ENCODE peak calls at places on chromosomes 3 and 15, in nine cellular contexts. J is kidney, V is K562, Q is GM12864, L is heart right ventricle, K is GM12865, I is MM.1S, T is hepatocyte, E is kidney epithelial cell. W is an unnamed sample.

GRCh38 chr15:91183630-91184029 is 83.6 kb downstream of the SV2B start:
- DNase-seq in J (no peak), V (no peak), Q (no peak), L (no peak), K (no peak), I (no peak), T (no peak), E (no peak), W (no peak)

GRCh38 chr15:74957301-74958035 is 896 bp upstream of the RPP25 start:
- DNase-seq in J (peak; percentile 81), V (no peak), Q (no peak), L (no peak), K (no peak), I (no peak), T (no peak), E (no peak), W (no peak)

GRCh38 chr15:39874890-39875549 is 45.0 kb downstream of the GPR176 start:
- DNase-seq in J (no peak), V (no peak), Q (no peak), L (no peak), K (peak; percentile 60), I (peak; percentile 57), T (peak; percentile 38), E (no peak), W (no peak)

GRCh38 chr3:174062923-174063322 is 665.4 kb downstream of the NLGN1 start:
- DNase-seq in J (no peak), V (no peak), Q (no peak), L (no peak), K (no peak), I (no peak), T (no peak), E (no peak), W (no peak)

GRCh38 chr3:66423791-66424190 is 77.0 kb downstream of the LRIG1 start:
- DNase-seq in J (no peak), V (no peak), Q (no peak), L (no peak), K (no peak), I (no peak), T (no peak), E (no peak), W (no peak)

GRCh38 chr3:119575507-119575906 is 3.8 kb upstream of the ADPRH start:
- DNase-seq in J (no peak), V (no peak), Q (no peak), L (no peak), K (no peak), I (no peak), T (no peak), E (no peak), W (no peak)

GRCh38 chr15:63509933-63510547 is 5.6 kb downstream of the USP3 start:
- DNase-seq in J (no peak), V (no peak), Q (no peak), L (no peak), K (no peak), I (no peak), T (no peak), E (peak; percentile 59), W (no peak)

GRCh38 chr15:38564557-38565286 is at the start of gene RASGRP1:
- DNase-seq in J (peak; percentile 89), V (peak; percentile 62), Q (no peak), L (peak; percentile 61), K (peak; percentile 92), I (peak; percentile 83), T (peak; percentile 84), E (no peak), W (no peak)

GRCh38 chr3:67610458-67610857 is 44.0 kb downstream of the SUCLG2 start:
- DNase-seq in J (no peak), V (no peak), Q (no peak), L (no peak), K (no peak), I (no peak), T (no peak), E (peak; percentile 25), W (no peak)

GRCh38 chr3:128649264-128649663 is 1.4 kb downstream of the RPN1 start:
- DNase-seq in J (no peak), V (no peak), Q (no peak), L (no peak), K (no peak), I (no peak), T (no peak), E (no peak), W (no peak)

GRCh38 chr3:54376941-54377578 is 254.7 kb downstream of the CACNA2D3 start:
- DNase-seq in J (no peak), V (no peak), Q (no peak), L (no peak), K (no peak), I (no peak), T (no peak), E (no peak), W (no peak)

GRCh38 chr3:172102123-172102882 is 62.9 kb downstream of the FNDC3B start:
- DNase-seq in J (no peak), V (no peak), Q (peak; percentile 36), L (no peak), K (peak; percentile 78), I (peak; percentile 89), T (no peak), E (no peak), W (no peak)

GRCh38 chr3:191912616-191913204 is 451.7 kb downstream of the PYDC2 start:
- DNase-seq in J (no peak), V (no peak), Q (no peak), L (no peak), K (peak; percentile 12), I (no peak), T (no peak), E (no peak), W (no peak)

GRCh38 chr3:52683611-52684010 is 2.1 kb downstream of the PBRM1 start:
- DNase-seq in J (peak; percentile 74), V (no peak), Q (no peak), L (peak; percentile 20), K (no peak), I (no peak), T (no peak), E (no peak), W (no peak)

GRCh38 chr3:140187648-140188221 is 252.8 kb downstream of the CLSTN2 start:
- DNase-seq in J (no peak), V (no peak), Q (no peak), L (no peak), K (no peak), I (no peak), T (no peak), E (no peak), W (no peak)

GRCh38 chr3:126971891-126972351 is 11.0 kb upstream of the PLXNA1 start:
- DNase-seq in J (peak; percentile 95), V (no peak), Q (no peak), L (peak; percentile 67), K (no peak), I (no peak), T (no peak), E (no peak), W (peak; percentile 79)

GRCh38 chr3:119973276-119973675 is 121.0 kb downstream of the GSK3B start:
- DNase-seq in J (no peak), V (no peak), Q (no peak), L (no peak), K (no peak), I (no peak), T (no peak), E (peak; percentile 2), W (no peak)

GRCh38 chr3:18237251-18238005 is 187.7 kb downstream of the SATB1 start:
- DNase-seq in J (no peak), V (no peak), Q (no peak), L (no peak), K (peak; percentile 16), I (no peak), T (no peak), E (peak; percentile 5), W (peak; percentile 48)

GRCh38 chr15:25810154-25810553 is 53.0 kb downstream of the ATP10A start:
- DNase-seq in J (no peak), V (no peak), Q (no peak), L (no peak), K (no peak), I (no peak), T (no peak), E (no peak), W (no peak)

GRCh38 chr15:45136378-45136764 is 6.6 kb downstream of the DUOX1 start:
- DNase-seq in J (no peak), V (peak; percentile 46), Q (no peak), L (no peak), K (no peak), I (no peak), T (no peak), E (no peak), W (no peak)
- TF ChIP-seq CTCF in J (no peak), V (peak; percentile 55), Q (peak; percentile 18), L (no peak), K (no peak), I (no peak), T (peak; percentile 32), E (peak; percentile 54), W (peak; percentile 56)

GRCh38 chr3:44761347-44762169 is at the start of the genes KIAA1143 and KIF15:
- DNase-seq in J (peak; percentile 98), V (peak; percentile 96), Q (peak; percentile 92), L (peak; percentile 97), K (peak; percentile 98), I (peak; percentile 97), T (peak; percentile 98), E (peak; percentile 74), W (peak; percentile 82)
- TF ChIP-seq CTCF in J (no peak), V (no peak), Q (no peak), L (no peak), K (no peak), I (no peak), T (no peak), E (no peak), W (no peak)

DNA sequence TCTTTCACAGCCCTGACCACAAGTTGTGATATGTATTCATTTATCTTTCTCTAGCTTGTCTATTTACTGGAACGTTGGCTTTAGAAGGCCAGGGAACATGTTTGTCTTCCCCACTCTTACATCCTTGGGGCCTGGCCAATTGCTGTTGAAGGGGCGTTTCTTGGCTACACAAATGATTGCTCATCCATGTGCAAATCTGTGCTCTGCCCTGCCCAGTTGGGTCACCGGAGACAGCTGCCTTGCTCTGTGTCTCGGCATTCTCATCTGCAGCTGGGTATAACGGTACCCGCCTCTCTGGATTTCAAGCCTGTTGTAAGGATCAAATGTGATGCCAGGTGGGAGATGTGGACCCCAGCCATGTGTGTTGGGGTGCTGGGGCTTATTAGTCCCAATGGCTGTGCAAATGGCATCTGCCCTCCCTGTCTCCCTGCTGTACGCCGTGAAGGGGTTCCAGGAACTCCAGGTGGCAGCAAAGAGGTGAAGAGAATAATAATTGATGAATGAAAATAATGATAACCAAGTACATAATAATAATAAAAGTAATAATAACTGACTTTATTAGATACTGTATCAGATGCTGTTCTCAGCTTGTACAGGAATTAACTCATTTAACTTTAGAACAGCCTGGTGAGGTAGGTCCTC is 24.1 kb upstream of the TLE3 start:
- DNase-seq in J (peak; percentile 87), V (no peak), Q (no peak), L (peak; percentile 48), K (no peak), I (no peak), T (peak; percentile 75), E (no peak), W (no peak)
- TF ChIP-seq CTCF in J (no peak), V (no peak), Q (no peak), L (no peak), K (no peak), I (no peak), T (peak; percentile 3), E (no peak), W (peak; percentile 39)

DNA sequence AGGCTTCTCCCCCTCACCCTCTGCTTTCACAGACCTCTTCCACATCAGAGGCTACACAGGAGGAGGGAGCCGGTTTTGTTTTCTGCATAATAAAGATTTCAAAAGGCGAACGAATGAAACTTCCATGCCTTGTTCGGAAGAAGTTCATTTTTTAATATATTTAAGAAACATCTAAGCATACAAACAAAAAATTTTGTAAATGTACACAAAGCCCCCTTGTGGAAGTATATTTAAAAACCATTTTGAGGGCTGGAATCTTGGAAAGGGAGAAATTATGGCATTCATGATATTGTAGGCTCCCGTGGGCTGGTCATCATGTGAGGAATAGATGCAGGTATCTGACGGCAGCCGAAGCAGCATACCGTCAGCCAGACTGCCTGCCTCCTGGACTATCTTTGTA is 90.4 kb downstream of the MECOM start:
- DNase-seq in J (no peak), V (no peak), Q (no peak), L (no peak), K (no peak), I (no peak), T (no peak), E (no peak), W (no peak)
- TF ChIP-seq CTCF in J (no peak), V (no peak), Q (no peak), L (no peak), K (no peak), I (peak; percentile 9), T (peak; percentile 19), E (peak; percentile 7), W (no peak)

W was measured in retinal pigment epithelial cell.